ENCODE peak calls at places on chromosomes 7 and 10, in seven cellular contexts. One of them, this sample, is unnamed.

GRCh38 chr10:68336952-68337351 is 4.2 kb upstream of the PBLD start:
- DNase-seq in hepatocyte: no peak
- DNase-seq in neural progenitor cell: no peak
- DNase-seq in SK-N-SH: no peak
- DNase-seq in MM.1S: no peak
- DNase-seq in OCI-LY7: no peak
- DNase-seq in PC-3: no peak
- DNase-seq in this sample: no peak

GRCh38 chr7:80107278-80107677 is 27.4 kb upstream of the GNAI1 start:
- DNase-seq in MM.1S: peak; percentile 59
- DNase-seq in hepatocyte: no peak
- DNase-seq in SK-N-SH: no peak
- DNase-seq in neural progenitor cell: no peak
- DNase-seq in PC-3: no peak
- DNase-seq in OCI-LY7: no peak
- DNase-seq in this sample: no peak

GRCh38 chr7:134605978-134606923 is 40.4 kb upstream of the BPGM start:
- DNase-seq in MM.1S: peak; percentile 70
- DNase-seq in neural progenitor cell: peak; percentile 75
- DNase-seq in hepatocyte: peak; percentile 84
- DNase-seq in SK-N-SH: peak; percentile 66
- DNase-seq in PC-3: peak; percentile 78
- DNase-seq in OCI-LY7: peak; percentile 66
- DNase-seq in this sample: peak; percentile 83

GRCh38 chr10:80739328-80739727 is 201.6 kb downstream of the SH2D4B start:
- DNase-seq in PC-3: no peak
- DNase-seq in neural progenitor cell: no peak
- DNase-seq in hepatocyte: no peak
- DNase-seq in MM.1S: no peak
- DNase-seq in OCI-LY7: no peak
- DNase-seq in SK-N-SH: no peak
- DNase-seq in this sample: no peak

GRCh38 chr10:22437620-22438588 is 92.6 kb downstream of the SPAG6 start:
- DNase-seq in OCI-LY7: no peak
- DNase-seq in hepatocyte: peak; percentile 54
- DNase-seq in MM.1S: peak; percentile 7
- DNase-seq in PC-3: peak; percentile 49
- DNase-seq in neural progenitor cell: peak; percentile 23
- DNase-seq in SK-N-SH: peak; percentile 45
- DNase-seq in this sample: peak; percentile 26

GRCh38 chr7:2893411-2893861 is 49.3 kb upstream of the GNA12 start:
- DNase-seq in hepatocyte: no peak
- DNase-seq in MM.1S: no peak
- DNase-seq in neural progenitor cell: no peak
- DNase-seq in SK-N-SH: no peak
- DNase-seq in OCI-LY7: peak; percentile 66
- DNase-seq in PC-3: no peak
- DNase-seq in this sample: no peak

GRCh38 chr10:86110156-86110786 is 256.3 kb downstream of the GRID1 start:
- DNase-seq in PC-3: no peak
- DNase-seq in hepatocyte: no peak
- DNase-seq in OCI-LY7: no peak
- DNase-seq in neural progenitor cell: peak; percentile 38
- DNase-seq in SK-N-SH: no peak
- DNase-seq in MM.1S: no peak
- DNase-seq in this sample: peak; percentile 45

GRCh38 chr10:61804414-61804813 is 97.1 kb upstream of the ARID5B start:
- DNase-seq in OCI-LY7: no peak
- DNase-seq in MM.1S: no peak
- DNase-seq in neural progenitor cell: no peak
- DNase-seq in SK-N-SH: no peak
- DNase-seq in PC-3: peak; percentile 55
- DNase-seq in hepatocyte: no peak
- DNase-seq in this sample: no peak

GRCh38 chr10:102003541-102003940 is 52.4 kb downstream of the ARMH3 start:
- DNase-seq in PC-3: no peak
- DNase-seq in neural progenitor cell: no peak
- DNase-seq in MM.1S: no peak
- DNase-seq in hepatocyte: no peak
- DNase-seq in OCI-LY7: no peak
- DNase-seq in SK-N-SH: no peak
- DNase-seq in this sample: no peak

GRCh38 chr7:112573302-112574039 is 92.7 kb downstream of the LSMEM1 start:
- DNase-seq in OCI-LY7: peak; percentile 14
- DNase-seq in PC-3: peak; percentile 25
- DNase-seq in SK-N-SH: no peak
- DNase-seq in hepatocyte: no peak
- DNase-seq in MM.1S: no peak
- DNase-seq in neural progenitor cell: no peak
- DNase-seq in this sample: peak; percentile 24

GRCh38 chr7:70415179-70415972 is 716.6 kb upstream of the GALNT17 start:
- DNase-seq in neural progenitor cell: no peak
- DNase-seq in MM.1S: no peak
- DNase-seq in hepatocyte: no peak
- DNase-seq in OCI-LY7: peak; percentile 53
- DNase-seq in PC-3: no peak
- DNase-seq in SK-N-SH: no peak
- DNase-seq in this sample: no peak

GRCh38 chr7:139078399-139078798 is 31.1 kb downstream of the ZC3HAV1 start:
- DNase-seq in OCI-LY7: no peak
- DNase-seq in MM.1S: no peak
- DNase-seq in PC-3: peak; percentile 10
- DNase-seq in hepatocyte: no peak
- DNase-seq in neural progenitor cell: no peak
- DNase-seq in SK-N-SH: no peak
- DNase-seq in this sample: no peak

GRCh38 chr10:71025535-71025934 is 137.2 kb upstream of the PCBD1 start:
- DNase-seq in OCI-LY7: no peak
- DNase-seq in SK-N-SH: no peak
- DNase-seq in MM.1S: no peak
- DNase-seq in PC-3: peak; percentile 78
- DNase-seq in neural progenitor cell: no peak
- DNase-seq in hepatocyte: peak; percentile 26
- DNase-seq in this sample: peak; percentile 82

GRCh38 chr10:89503633-89504345 is 31.6 kb downstream of the SLC16A12 start:
- DNase-seq in PC-3: no peak
- DNase-seq in neural progenitor cell: no peak
- DNase-seq in MM.1S: no peak
- DNase-seq in OCI-LY7: no peak
- DNase-seq in hepatocyte: no peak
- DNase-seq in SK-N-SH: no peak
- DNase-seq in this sample: no peak

GRCh38 chr10:78713659-78714058 is 355.1 kb upstream of the ZMIZ1 start:
- DNase-seq in SK-N-SH: no peak
- DNase-seq in OCI-LY7: no peak
- DNase-seq in MM.1S: no peak
- DNase-seq in PC-3: no peak
- DNase-seq in hepatocyte: no peak
- DNase-seq in neural progenitor cell: no peak
- DNase-seq in this sample: no peak

GRCh38 chr10:6755891-6756460 is 175.9 kb upstream of the PRKCQ start:
- DNase-seq in MM.1S: no peak
- DNase-seq in OCI-LY7: no peak
- DNase-seq in PC-3: no peak
- DNase-seq in hepatocyte: no peak
- DNase-seq in SK-N-SH: no peak
- DNase-seq in neural progenitor cell: no peak
- DNase-seq in this sample: no peak

GRCh38 chr7:108526768-108527017 is 758 bp upstream of the PNPLA8 start:
- DNase-seq in neural progenitor cell: no peak
- DNase-seq in hepatocyte: no peak
- DNase-seq in OCI-LY7: no peak
- DNase-seq in SK-N-SH: no peak
- DNase-seq in MM.1S: no peak
- DNase-seq in PC-3: no peak
- DNase-seq in this sample: no peak

GRCh38 chr7:108517951-108518350 is 8.0 kb downstream of the PNPLA8 start:
- DNase-seq in OCI-LY7: no peak
- DNase-seq in PC-3: no peak
- DNase-seq in MM.1S: no peak
- DNase-seq in hepatocyte: no peak
- DNase-seq in SK-N-SH: no peak
- DNase-seq in neural progenitor cell: no peak
- DNase-seq in this sample: no peak

GRCh38 chr7:108525327-108525984 is 479 bp downstream of the PNPLA8 start:
- DNase-seq in SK-N-SH: peak; percentile 87
- DNase-seq in PC-3: peak; percentile 69
- DNase-seq in hepatocyte: peak; percentile 85
- DNase-seq in MM.1S: peak; percentile 52
- DNase-seq in neural progenitor cell: peak; percentile 92
- DNase-seq in OCI-LY7: peak; percentile 19
- DNase-seq in this sample: peak; percentile 85

GRCh38 chr7:108525985-108526767 is at the start of gene PNPLA8:
- DNase-seq in PC-3: peak; percentile 98
- DNase-seq in SK-N-SH: peak; percentile 97
- DNase-seq in neural progenitor cell: peak; percentile 99
- DNase-seq in OCI-LY7: peak; percentile 99
- DNase-seq in MM.1S: peak; percentile 100
- DNase-seq in hepatocyte: peak; percentile 99
- DNase-seq in this sample: peak; percentile 100

DNA sequence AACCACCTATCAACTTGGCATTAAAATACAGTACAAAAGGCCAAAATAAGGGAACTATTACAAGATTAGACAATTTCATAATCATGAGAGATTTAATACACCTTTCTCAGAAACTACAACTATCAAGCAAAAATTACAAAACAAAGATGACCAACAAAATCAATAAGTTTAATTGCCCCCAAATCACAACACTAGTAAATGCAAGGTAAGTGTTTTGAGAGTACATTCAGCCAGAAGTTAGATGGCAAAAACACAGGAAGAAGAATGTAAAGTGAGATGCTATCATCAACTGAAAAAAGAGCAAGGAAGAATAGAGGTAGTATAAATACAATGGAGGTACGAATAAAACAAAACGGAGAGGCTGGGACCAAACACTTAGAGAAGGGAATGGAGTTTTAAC is 3.2 kb downstream of the PNPLA8 start:
- DNase-seq in MM.1S: no peak
- DNase-seq in OCI-LY7: no peak
- DNase-seq in SK-N-SH: no peak
- DNase-seq in neural progenitor cell: no peak
- DNase-seq in hepatocyte: no peak
- DNase-seq in PC-3: no peak
- DNase-seq in this sample: no peak
- H3K4me3 ChIP-seq in MM.1S: no peak overlapping the region
- H3K4me3 ChIP-seq in OCI-LY7: no peak overlapping the region
- H3K4me3 ChIP-seq in SK-N-SH: no peak overlapping the region
- H3K4me3 ChIP-seq in neural progenitor cell: no peak overlapping the region
- H3K4me3 ChIP-seq in hepatocyte: no peak overlapping the region
- H3K4me3 ChIP-seq in PC-3: no peak overlapping the region
- H3K4me3 ChIP-seq in this sample: peak overlapping the region; percentile 37

GRCh38 chr7:106009511-106010226 is 46.6 kb downstream of the CDHR3 start:
- DNase-seq in PC-3: peak; percentile 91
- DNase-seq in OCI-LY7: peak; percentile 47
- DNase-seq in hepatocyte: peak; percentile 95
- DNase-seq in SK-N-SH: peak; percentile 91
- DNase-seq in neural progenitor cell: peak; percentile 96
- DNase-seq in MM.1S: peak; percentile 87
- DNase-seq in this sample: peak; percentile 98
- H2AFZ ChIP-seq in PC-3: peak overlapping the region; percentile 36
- H2AFZ ChIP-seq in OCI-LY7: peak overlapping the region; percentile 29
- H2AFZ ChIP-seq in hepatocyte: no peak overlapping the region
- H2AFZ ChIP-seq in SK-N-SH: no peak overlapping the region
- H2AFZ ChIP-seq in neural progenitor cell: peak overlapping the region; percentile 78
- H2AFZ ChIP-seq in MM.1S: peak overlapping the region; percentile 33
- H2AFZ ChIP-seq in this sample: peak overlapping the region; percentile 77

DNA sequence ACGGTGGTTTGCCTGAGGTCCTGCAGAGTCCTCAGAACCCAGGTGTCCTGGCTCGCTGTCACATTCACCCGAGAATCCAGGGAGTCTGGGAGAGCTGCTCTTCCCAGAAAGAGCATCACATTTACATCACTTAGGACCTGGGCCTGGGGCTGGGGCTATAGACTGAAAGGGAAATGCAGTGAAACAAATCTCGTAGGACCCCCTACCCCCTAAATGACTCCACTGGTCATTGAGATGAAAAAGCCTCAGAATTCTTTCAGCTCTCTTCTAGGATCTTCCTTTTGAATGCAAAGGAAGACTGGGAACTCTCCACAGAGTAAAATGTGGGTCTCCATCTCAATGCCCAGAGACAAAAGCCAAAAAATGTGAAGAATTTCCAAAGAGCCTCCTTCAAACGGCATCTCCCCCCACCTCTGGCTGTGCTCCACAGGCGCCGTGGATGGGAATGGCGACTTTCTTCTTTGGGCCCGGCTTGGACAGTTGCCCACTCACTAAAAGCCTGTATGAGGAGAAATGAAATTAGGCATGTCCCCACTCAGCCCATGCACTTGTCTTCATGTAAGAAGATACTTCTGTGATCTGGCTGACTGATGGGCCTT is 49.0 kb upstream of the PODXL start:
- DNase-seq in SK-N-SH: no peak
- DNase-seq in MM.1S: no peak
- DNase-seq in neural progenitor cell: peak; percentile 89
- DNase-seq in OCI-LY7: no peak
- DNase-seq in PC-3: no peak
- DNase-seq in hepatocyte: no peak
- DNase-seq in this sample: peak; percentile 98
- TF ChIP-seq EZH2phosphoT487 in SK-N-SH: no peak
- TF ChIP-seq EZH2phosphoT487 in MM.1S: no peak
- TF ChIP-seq EZH2phosphoT487 in neural progenitor cell: peak; percentile 31
- TF ChIP-seq EZH2phosphoT487 in OCI-LY7: no peak
- TF ChIP-seq EZH2phosphoT487 in PC-3: no peak
- TF ChIP-seq EZH2phosphoT487 in hepatocyte: no peak
- TF ChIP-seq EZH2phosphoT487 in this sample: no peak

GRCh38 chr10:31704195-31704594 is 224.4 kb downstream of the ARHGAP12 start:
- DNase-seq in neural progenitor cell: no peak
- DNase-seq in MM.1S: no peak
- DNase-seq in PC-3: no peak
- DNase-seq in hepatocyte: no peak
- DNase-seq in SK-N-SH: no peak
- DNase-seq in OCI-LY7: no peak
- DNase-seq in this sample: no peak

GRCh38 chr10:31707578-31708411 is 220.8 kb downstream of the ARHGAP12 start:
- DNase-seq in neural progenitor cell: peak; percentile 74
- DNase-seq in hepatocyte: peak; percentile 34
- DNase-seq in OCI-LY7: peak; percentile 3
- DNase-seq in PC-3: peak; percentile 21
- DNase-seq in SK-N-SH: no peak
- DNase-seq in MM.1S: peak; percentile 59
- DNase-seq in this sample: no peak

GRCh38 chr10:31708513-31708912 is 220.1 kb downstream of the ARHGAP12 start:
- DNase-seq in hepatocyte: no peak
- DNase-seq in SK-N-SH: no peak
- DNase-seq in neural progenitor cell: peak; percentile 22
- DNase-seq in MM.1S: no peak
- DNase-seq in OCI-LY7: no peak
- DNase-seq in PC-3: no peak
- DNase-seq in this sample: no peak

GRCh38 chr10:31706921-31707571 is 221.6 kb downstream of the ARHGAP12 start:
- DNase-seq in neural progenitor cell: peak; percentile 28
- DNase-seq in OCI-LY7: no peak
- DNase-seq in PC-3: no peak
- DNase-seq in MM.1S: no peak
- DNase-seq in SK-N-SH: no peak
- DNase-seq in hepatocyte: peak; percentile 26
- DNase-seq in this sample: no peak

DNA sequence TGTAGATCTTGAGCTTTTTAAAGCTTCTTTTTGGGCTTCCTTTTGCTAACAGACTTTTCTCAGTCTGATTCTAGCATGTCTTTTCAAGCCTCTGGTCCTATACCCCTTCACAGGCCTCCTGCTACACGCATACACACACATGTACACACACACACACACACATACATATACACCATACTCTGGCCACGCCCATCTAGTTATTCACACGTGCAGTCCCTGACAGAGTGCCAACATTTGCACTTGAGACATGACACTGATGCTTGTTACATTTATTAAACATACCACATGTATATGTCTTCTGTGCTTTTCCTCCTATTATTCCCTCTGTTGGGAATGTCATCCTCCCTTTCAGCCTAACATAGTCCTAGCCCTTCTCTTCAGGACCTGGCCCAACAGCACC is 222.2 kb downstream of the ARHGAP12 start:
- DNase-seq in neural progenitor cell: no peak
- DNase-seq in PC-3: no peak
- DNase-seq in SK-N-SH: no peak
- DNase-seq in MM.1S: no peak
- DNase-seq in hepatocyte: no peak
- DNase-seq in OCI-LY7: no peak
- DNase-seq in this sample: no peak
- H3K4me3 ChIP-seq in neural progenitor cell: no peak overlapping the region
- H3K4me3 ChIP-seq in PC-3: no peak overlapping the region
- H3K4me3 ChIP-seq in SK-N-SH: no peak overlapping the region
- H3K4me3 ChIP-seq in MM.1S: no peak overlapping the region
- H3K4me3 ChIP-seq in hepatocyte: no peak overlapping the region
- H3K4me3 ChIP-seq in OCI-LY7: no peak overlapping the region
- H3K4me3 ChIP-seq in this sample: no peak overlapping the region

This sample was measured in GM23338.